ENCODE peak calls at places on chromosomes 1 and 21, in seven cellular contexts. One of them, this sample, is unnamed.

GRCh38 chr1:206729507-206729906 is 41.1 kb upstream of the IL19 start:
- DNase-seq in neural progenitor cell: no peak
- DNase-seq in left ventricle myocardium inferior: no peak
- DNase-seq in omental fat pad: no peak
- DNase-seq in H1: no peak
- DNase-seq in heart left ventricle: no peak
- DNase-seq in AG04450: no peak
- DNase-seq in this sample: no peak

GRCh38 chr1:207861442-207862177 is 49.3 kb downstream of the CD34 start:
- DNase-seq in H1: no peak
- DNase-seq in AG04450: no peak
- DNase-seq in omental fat pad: no peak
- DNase-seq in neural progenitor cell: no peak
- DNase-seq in heart left ventricle: no peak
- DNase-seq in left ventricle myocardium inferior: no peak
- DNase-seq in this sample: peak

GRCh38 chr1:186082235-186082937 is 292.7 kb downstream of the TPR start:
- DNase-seq in AG04450: no peak
- DNase-seq in left ventricle myocardium inferior: peak
- DNase-seq in heart left ventricle: peak
- DNase-seq in neural progenitor cell: peak
- DNase-seq in H1: no peak
- DNase-seq in omental fat pad: peak
- DNase-seq in this sample: no peak

GRCh38 chr1:32651461-32652073 is 559 bp downstream of the RBBP4 start:
- DNase-seq in neural progenitor cell: no peak
- DNase-seq in omental fat pad: no peak
- DNase-seq in AG04450: no peak
- DNase-seq in heart left ventricle: no peak
- DNase-seq in left ventricle myocardium inferior: no peak
- DNase-seq in H1: no peak
- DNase-seq in this sample: peak

GRCh38 chr1:53066941-53067738 is 5.1 kb downstream of the PODN start:
- DNase-seq in heart left ventricle: peak
- DNase-seq in H1: no peak
- DNase-seq in left ventricle myocardium inferior: peak
- DNase-seq in neural progenitor cell: no peak
- DNase-seq in AG04450: no peak
- DNase-seq in omental fat pad: no peak
- DNase-seq in this sample: no peak

GRCh38 chr1:34785231-34785874 is 4.3 kb downstream of the GJB3 start:
- DNase-seq in left ventricle myocardium inferior: no peak
- DNase-seq in AG04450: no peak
- DNase-seq in heart left ventricle: no peak
- DNase-seq in omental fat pad: no peak
- DNase-seq in H1: no peak
- DNase-seq in neural progenitor cell: no peak
- DNase-seq in this sample: no peak

GRCh38 chr1:240854367-240854766 is 242.4 kb upstream of the GREM2 start:
- DNase-seq in H1: no peak
- DNase-seq in heart left ventricle: no peak
- DNase-seq in left ventricle myocardium inferior: no peak
- DNase-seq in neural progenitor cell: no peak
- DNase-seq in AG04450: no peak
- DNase-seq in omental fat pad: no peak
- DNase-seq in this sample: no peak

GRCh38 chr1:19178734-19179398 is 31.2 kb downstream of the UBR4 start:
- DNase-seq in H1: no peak
- DNase-seq in left ventricle myocardium inferior: no peak
- DNase-seq in neural progenitor cell: no peak
- DNase-seq in heart left ventricle: no peak
- DNase-seq in AG04450: no peak
- DNase-seq in omental fat pad: no peak
- DNase-seq in this sample: no peak

GRCh38 chr1:247453256-247453655 is 4.6 kb downstream of the OR2B11 start:
- DNase-seq in left ventricle myocardium inferior: no peak
- DNase-seq in omental fat pad: no peak
- DNase-seq in H1: no peak
- DNase-seq in AG04450: no peak
- DNase-seq in heart left ventricle: no peak
- DNase-seq in neural progenitor cell: no peak
- DNase-seq in this sample: no peak

GRCh38 chr1:97190326-97190725 is 468.7 kb downstream of the PTBP2 start:
- DNase-seq in omental fat pad: no peak
- DNase-seq in left ventricle myocardium inferior: no peak
- DNase-seq in H1: no peak
- DNase-seq in neural progenitor cell: no peak
- DNase-seq in AG04450: no peak
- DNase-seq in heart left ventricle: no peak
- DNase-seq in this sample: no peak

GRCh38 chr1:55326496-55326895 is 111.3 kb upstream of the USP24 start:
- DNase-seq in H1: no peak
- DNase-seq in left ventricle myocardium inferior: no peak
- DNase-seq in AG04450: no peak
- DNase-seq in heart left ventricle: no peak
- DNase-seq in neural progenitor cell: no peak
- DNase-seq in omental fat pad: no peak
- DNase-seq in this sample: no peak

GRCh38 chr1:21239181-21239580 is 51.1 kb downstream of the ECE1 start:
- DNase-seq in heart left ventricle: no peak
- DNase-seq in neural progenitor cell: no peak
- DNase-seq in AG04450: no peak
- DNase-seq in H1: no peak
- DNase-seq in omental fat pad: no peak
- DNase-seq in left ventricle myocardium inferior: no peak
- DNase-seq in this sample: no peak

GRCh38 chr1:210531475-210532222 is 202.9 kb downstream of the HHAT start:
- DNase-seq in AG04450: no peak
- DNase-seq in left ventricle myocardium inferior: no peak
- DNase-seq in omental fat pad: no peak
- DNase-seq in neural progenitor cell: no peak
- DNase-seq in H1: no peak
- DNase-seq in heart left ventricle: no peak
- DNase-seq in this sample: no peak

GRCh38 chr1:222043444-222044292 is 301.8 kb upstream of the DUSP10 start:
- DNase-seq in H1: no peak
- DNase-seq in AG04450: peak
- DNase-seq in left ventricle myocardium inferior: no peak
- DNase-seq in neural progenitor cell: peak
- DNase-seq in heart left ventricle: peak
- DNase-seq in omental fat pad: no peak
- DNase-seq in this sample: no peak

GRCh38 chr21:38297193-38297592 is 40.4 kb downstream of the KCNJ15 start:
- DNase-seq in left ventricle myocardium inferior: no peak
- DNase-seq in AG04450: no peak
- DNase-seq in neural progenitor cell: no peak
- DNase-seq in omental fat pad: no peak
- DNase-seq in heart left ventricle: no peak
- DNase-seq in H1: no peak
- DNase-seq in this sample: no peak

GRCh38 chr1:24724345-24725208 is 20.7 kb upstream of the CLIC4 start:
- DNase-seq in H1: peak
- DNase-seq in heart left ventricle: no peak
- DNase-seq in omental fat pad: no peak
- DNase-seq in AG04450: no peak
- DNase-seq in neural progenitor cell: peak
- DNase-seq in left ventricle myocardium inferior: no peak
- DNase-seq in this sample: no peak

GRCh38 chr1:197362871-197363270 is 94.8 kb downstream of the CRB1 start:
- DNase-seq in neural progenitor cell: no peak
- DNase-seq in heart left ventricle: no peak
- DNase-seq in AG04450: no peak
- DNase-seq in left ventricle myocardium inferior: no peak
- DNase-seq in omental fat pad: no peak
- DNase-seq in H1: no peak
- DNase-seq in this sample: no peak

GRCh38 chr1:214640431-214641213 is 37.6 kb downstream of the CENPF start:
- DNase-seq in omental fat pad: no peak
- DNase-seq in AG04450: no peak
- DNase-seq in neural progenitor cell: no peak
- DNase-seq in H1: no peak
- DNase-seq in left ventricle myocardium inferior: no peak
- DNase-seq in heart left ventricle: no peak
- DNase-seq in this sample: no peak

GRCh38 chr1:27122652-27123051 is 32.3 kb downstream of the SLC9A1 start:
- DNase-seq in H1: no peak
- DNase-seq in left ventricle myocardium inferior: peak
- DNase-seq in AG04450: no peak
- DNase-seq in omental fat pad: no peak
- DNase-seq in heart left ventricle: no peak
- DNase-seq in neural progenitor cell: no peak
- DNase-seq in this sample: no peak

This sample was measured in vagina.